ENCODE peak calls at places on chromosomes 13 and 19, in nine cellular contexts. X is pancreas; A is activated T-cell treated with anti-CD3 and anti-CD28 coated beads, Interleukin-2, amount 50 U/mL, for 4 hours; J is iris pigment epithelial cell; W is brain microvascular endothelial cell; E is fibroblast of pulmonary artery; B is activated naive CD4-positive, alpha-beta T cell; L is stimulated activated CD8-positive, alpha-beta memory T cell treated with anti-CD3 and anti-CD28 coated beads, Interleukin-7, amount 100 ng/mL, for 1 hour; R is tibial nerve. I is an unnamed sample.

GRCh38 chr13:103324641-103325040 is 258.4 kb upstream of the SLC10A2 start:
- DNase-seq in L (no peak), E (no peak), B (no peak), A (no peak), X (no peak), J (no peak), W (no peak), R (no peak), I (no peak)

GRCh38 chr13:27174766-27175455 is 3.3 kb upstream of the USP12 start:
- DNase-seq in B (no peak), W (no peak), L (no peak), X (no peak), A (no peak), J (peak), E (no peak), R (no peak), I (no peak)

GRCh38 chr19:44847144-44848035 is 1.3 kb downstream of the NECTIN2 start:
- DNase-seq in E (peak), X (peak), R (peak), L (no peak), B (no peak), J (peak), A (no peak), W (peak), I (no peak)

GRCh38 chr19:3556978-3557460 is 367 bp downstream of the MFSD12 start:
- DNase-seq in A (peak), J (peak), W (no peak), L (peak), X (peak), B (peak), R (no peak), E (no peak), I (no peak)

GRCh38 chr13:84606616-84607015 is 724.3 kb upstream of the SLITRK1 start:
- DNase-seq in L (no peak), W (no peak), E (no peak), X (no peak), B (no peak), R (no peak), A (no peak), J (no peak), I (no peak)

GRCh38 chr13:52001120-52001731 is 10.0 kb downstream of the ATP7B start:
- DNase-seq in B (no peak), X (no peak), A (no peak), W (no peak), L (no peak), J (peak), R (no peak), E (peak), I (peak)

GRCh38 chr13:23469901-23470525 is 36.5 kb upstream of the SACS start:
- DNase-seq in J (peak), R (no peak), B (no peak), L (no peak), X (no peak), E (peak), W (peak), A (no peak), I (peak)

GRCh38 chr13:113836917-113837553 is 26.8 kb downstream of the GAS6 start:
- DNase-seq in R (peak), A (no peak), L (no peak), J (peak), W (peak), B (no peak), E (peak), X (no peak), I (peak)

GRCh38 chr13:22757530-22758120 is 423.2 kb upstream of the SGCG start:
- DNase-seq in L (no peak), W (no peak), R (no peak), A (no peak), J (peak), X (no peak), E (peak), B (no peak), I (peak)

I was measured in SK-MEL-5.